ENCODE peak calls at places on chromosome 15, in five cellular contexts. L, F, Q, U and R are unnamed samples.

GRCh38 chr15:78951841-78952238 is 7.0 kb upstream of the CTSH start:
- DNase-seq in L (no peak), F (no peak), U (no peak), Q (peak; percentile 89), R (no peak)

GRCh38 chr15:100081454-100081853 is 260.3 kb downstream of the ADAMTS17 start:
- DNase-seq in U (no peak), Q (no peak), F (no peak), L (no peak), R (no peak)

GRCh38 chr15:38085931-38086562 is 151.6 kb downstream of the TMCO5A start:
- DNase-seq in L (no peak), Q (no peak), F (no peak), U (no peak), R (no peak)

GRCh38 chr15:42059661-42060476 is 34.5 kb downstream of the PLA2G4D start:
- DNase-seq in F (peak; percentile 77), Q (peak; percentile 72), U (peak; percentile 47), L (peak; percentile 82), R (peak; percentile 59)

GRCh38 chr15:64001148-64001547 is 45.1 kb downstream of the DAPK2 start:
- DNase-seq in U (no peak), L (no peak), Q (no peak), F (no peak), R (no peak)

GRCh38 chr15:39099524-39099923 is 481.4 kb upstream of the THBS1 start:
- DNase-seq in Q (no peak), L (no peak), U (no peak), F (no peak), R (no peak)

GRCh38 chr15:95929232-95929846 is 401.2 kb upstream of the NR2F2 start:
- DNase-seq in Q (no peak), U (no peak), L (no peak), F (no peak), R (no peak)

GRCh38 chr15:92624401-92624991 is 31.1 kb downstream of the FAM174B start:
- DNase-seq in Q (no peak), U (no peak), L (no peak), F (peak; percentile 60), R (no peak)

GRCh38 chr15:80036067-80036466 is 23.4 kb upstream of the ZFAND6 start:
- DNase-seq in L (no peak), F (no peak), U (no peak), Q (no peak), R (no peak)

GRCh38 chr15:70316059-70316600 is 218.4 kb upstream of the TLE3 start:
- DNase-seq in L (no peak), U (no peak), F (no peak), Q (no peak), R (no peak)

GRCh38 chr15:78791357-78791756 is 19.9 kb downstream of the ADAMTS7 start:
- DNase-seq in U (no peak), F (no peak), L (no peak), Q (no peak), R (no peak)

GRCh38 chr15:90871097-90871715 is 2.8 kb downstream of the FURIN start:
- DNase-seq in L (no peak), F (no peak), Q (no peak), U (no peak), R (no peak)

GRCh38 chr15:93479679-93480078 is 390.7 kb upstream of the RGMA start:
- DNase-seq in F (peak; percentile 87), U (no peak), Q (no peak), L (no peak), R (no peak)

GRCh38 chr15:20340331-20340811 is 201.2 kb downstream of the GOLGA6L6 start:
- DNase-seq in U (no peak), F (peak; percentile 82), Q (peak; percentile 17), L (no peak), R (peak; percentile 84)

GRCh38 chr15:39787479-39787878 is 4.8 kb upstream of the FSIP1 start:
- DNase-seq in L (no peak), Q (no peak), F (no peak), U (no peak), R (no peak)

GRCh38 chr15:70226337-70226980 is 128.7 kb upstream of the TLE3 start:
- DNase-seq in F (no peak), L (no peak), U (no peak), Q (no peak), R (no peak)

GRCh38 chr15:58517252-58517681 is 85.5 kb downstream of the LIPC start:
- DNase-seq in F (no peak), U (no peak), Q (no peak), L (no peak), R (no peak)

GRCh38 chr15:20645956-20646355 is 104.4 kb upstream of the GOLGA6L6 start:
- DNase-seq in Q (no peak), F (no peak), U (no peak), L (no peak), R (no peak)

GRCh38 chr15:90001062-90001682 is at the start of gene ZNF710:
- DNase-seq in L (no peak), Q (peak; percentile 48), F (peak; percentile 78), U (peak; percentile 48), R (no peak)

GRCh38 chr15:22967084-22967770 is 12.9 kb downstream of the CYFIP1 start:
- DNase-seq in U (no peak), L (no peak), Q (no peak), F (peak; percentile 14), R (no peak)

GRCh38 chr15:76799760-76800159 is 105.4 kb downstream of the SCAPER start:
- DNase-seq in Q (peak; percentile 50), U (peak; percentile 17), L (no peak), F (no peak), R (no peak)

GRCh38 chr15:49060710-49061483 is 14.7 kb upstream of the SECISBP2L start:
- DNase-seq in F (no peak), Q (no peak), L (no peak), U (no peak), R (no peak)

GRCh38 chr15:35713733-35714132 is 167.8 kb upstream of the DPH6 start:
- DNase-seq in F (no peak), Q (peak; percentile 93), U (no peak), L (no peak), R (no peak)

GRCh38 chr15:66737243-66738010 is 35.4 kb downstream of the SMAD6 start:
- DNase-seq in Q (no peak), L (no peak), F (no peak), U (no peak), R (no peak)

GRCh38 chr15:24878153-24878552 is 76.6 kb upstream of the SNRPN start:
- DNase-seq in F (no peak), U (peak; percentile 18), L (no peak), Q (peak; percentile 36), R (no peak)

GRCh38 chr15:91852741-91853500 is 587 bp upstream of the SLCO3A1 start:
- DNase-seq in F (peak; percentile 84), U (peak; percentile 65), Q (no peak), L (peak; percentile 76), R (peak; percentile 57)

GRCh38 chr15:70632981-70633380 is 130.4 kb downstream of the UACA start:
- DNase-seq in F (no peak), L (no peak), U (no peak), Q (peak; percentile 88), R (no peak)

GRCh38 chr15:51846463-51847230 is 17.2 kb downstream of the TMOD3 start:
- DNase-seq in U (peak; percentile 48), Q (peak; percentile 90), F (no peak), L (no peak), R (no peak)

GRCh38 chr15:22979699-22980188 is 424 bp downstream of the CYFIP1 start:
- DNase-seq in U (no peak), L (peak; percentile 9), F (peak; percentile 70), Q (peak; percentile 25), R (peak; percentile 18)